ENCODE peak calls at places on chromosomes 3 and 15, in ten cellular contexts. A is AG08395; H is fibroblast of lung; I is germinal center; C is A673; J is nephron progenitor cell; R is stimulated activated naive CD4-positive, alpha-beta T cell; O is posterior vena cava; L is activated naive CD4-positive, alpha-beta T cell; P is HFF-Myc. B is an unnamed sample.
A peak's percentile ranks its signal among the peaks of the same experiment; 100 is the strongest.

GRCh38 chr3:10025205-10026083 is 793 bp upstream of the FANCD2 start:
- DNase-seq in A (no peak), H (no peak), I (no peak), C (no peak), J (no peak), R (no peak), O (no peak), L (no peak), P (no peak), B (no peak)

GRCh38 chr3:187352581-187353575 is 15.3 kb upstream of the RTP4 start:
- DNase-seq in A (no peak), H (peak; percentile 42), I (no peak), C (no peak), J (peak; percentile 36), R (no peak), O (no peak), L (no peak), P (no peak), B (no peak)

GRCh38 chr3:97872209-97873042 is 50.6 kb downstream of the CRYBG3 start:
- DNase-seq in A (peak; percentile 81), H (peak; percentile 98), I (no peak), C (peak; percentile 54), J (no peak), R (no peak), O (no peak), L (no peak), P (peak; percentile 84), B (no peak)

GRCh38 chr3:152019516-152019915 is 146.1 kb downstream of the SUCNR1 start:
- DNase-seq in A (no peak), H (peak; percentile 30), I (no peak), C (no peak), J (no peak), R (no peak), O (no peak), L (no peak), P (no peak), B (no peak)

GRCh38 chr15:56496635-56497034 is 31.7 kb upstream of the MNS1 start:
- DNase-seq in A (peak; percentile 79), H (peak; percentile 66), I (peak; percentile 63), C (peak; percentile 89), J (no peak), R (peak; percentile 18), O (no peak), L (no peak), P (peak; percentile 52), B (peak; percentile 78)

GRCh38 chr3:184338538-184338945 is 1.1 kb downstream of the FAM131A start:
- DNase-seq in A (no peak), H (peak; percentile 84), I (no peak), C (peak; percentile 58), J (peak; percentile 81), R (no peak), O (peak; percentile 93), L (no peak), P (no peak), B (no peak)

GRCh38 chr3:154952538-154952937 is 127.6 kb upstream of the MME start:
- DNase-seq in A (no peak), H (no peak), I (no peak), C (no peak), J (no peak), R (no peak), O (no peak), L (no peak), P (no peak), B (no peak)

GRCh38 chr15:101207867-101208288 is 44.0 kb downstream of the CHSY1 start:
- DNase-seq in A (peak; percentile 12), H (peak; percentile 73), I (no peak), C (no peak), J (no peak), R (no peak), O (peak; percentile 84), L (no peak), P (no peak), B (no peak)

GRCh38 chr15:100849021-100849831 is 30.4 kb upstream of the ALDH1A3 start:
- DNase-seq in A (peak; percentile 59), H (peak; percentile 54), I (peak; percentile 65), C (peak; percentile 77), J (peak; percentile 40), R (peak; percentile 45), O (peak; percentile 83), L (peak; percentile 9), P (no peak), B (no peak)